ENCODE peak calls at places on chromosomes 12 and 14, in seven cellular contexts. P, N, A, Y, V, E and K are unnamed samples.

GRCh38 chr12:132545955-132546354 is 56.0 kb downstream of the FBRSL1 start:
- DNase-seq in P (no peak), N (no peak), A (no peak), Y (no peak), V (no peak), E (no peak), K (no peak)

GRCh38 chr14:104220225-104221070 is 82.1 kb downstream of the KIF26A start:
- DNase-seq in P (no peak), N (no peak), A (no peak), Y (no peak), V (no peak), E (no peak), K (no peak)

GRCh38 chr14:104135904-104136471 is 2.4 kb upstream of the KIF26A start:
- DNase-seq in P (no peak), N (no peak), A (peak; percentile 69), Y (no peak), V (peak; percentile 7), E (peak; percentile 17), K (no peak)

GRCh38 chr12:16297521-16297920 is 20.0 kb upstream of the SLC15A5 start:
- DNase-seq in P (no peak), N (no peak), A (no peak), Y (no peak), V (no peak), E (no peak), K (no peak)

GRCh38 chr12:131458048-131458374 is 252.9 kb upstream of the SFSWAP start:
- DNase-seq in P (no peak), N (no peak), A (no peak), Y (no peak), V (no peak), E (no peak), K (no peak)

GRCh38 chr14:104600141-104600643 is 4.4 kb downstream of the TMEM179 start:
- DNase-seq in P (no peak), N (no peak), A (no peak), Y (no peak), V (no peak), E (no peak), K (no peak)

GRCh38 chr12:47946413-47947107 is 16.8 kb upstream of the TMEM106C start:
- DNase-seq in P (no peak), N (no peak), A (no peak), Y (no peak), V (peak; percentile 20), E (no peak), K (no peak)

GRCh38 chr12:99495797-99496196 is 151.8 kb upstream of the GARIN6 start:
- DNase-seq in P (no peak), N (no peak), A (no peak), Y (no peak), V (no peak), E (no peak), K (no peak)

GRCh38 chr12:40325349-40325960 is 100.7 kb downstream of the LRRK2 start:
- DNase-seq in P (no peak), N (no peak), A (peak; percentile 57), Y (no peak), V (peak; percentile 18), E (no peak), K (peak; percentile 40)

GRCh38 chr12:122057769-122058168 is 20.8 kb upstream of the MLXIP start:
- DNase-seq in P (no peak), N (no peak), A (no peak), Y (no peak), V (no peak), E (no peak), K (no peak)
- H3K4me1 ChIP-seq in P (peaks cover 11% of the 10 kb centered on the region), N (no peaks in the 10 kb centered on the region), A (no peaks in the 10 kb centered on the region), Y (peaks cover 16% of the 10 kb centered on the region), V (peaks cover 4% of the 10 kb centered on the region), E (peaks cover 26% of the 10 kb centered on the region), K (peaks cover 19% of the 10 kb centered on the region)

DNA sequence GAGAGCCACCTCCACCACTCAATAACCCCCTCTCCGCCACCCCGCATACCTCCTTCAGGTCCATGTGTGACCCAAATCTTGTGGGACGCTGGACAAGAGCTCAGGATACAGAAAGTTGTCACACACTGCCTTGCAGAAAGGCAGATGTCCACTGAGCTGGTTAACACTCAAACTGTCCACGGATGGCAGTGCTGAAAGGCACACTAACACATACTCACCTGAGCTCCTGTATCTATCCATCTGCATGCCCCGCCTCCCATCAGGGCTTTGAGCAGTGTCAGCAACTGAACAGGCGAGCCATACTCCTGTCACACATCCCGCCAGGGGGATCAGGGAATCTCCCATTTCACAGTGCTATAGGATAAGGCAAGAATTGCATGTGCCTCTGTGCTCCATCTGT is 642.0 kb downstream of the GALC start:
- DNase-seq in P (no peak), N (no peak), A (peak; percentile 62), Y (no peak), V (no peak), E (no peak), K (peak; percentile 35)
- H3K9me3 ChIP-seq in P (no peaks in the 10 kb centered on the region), N (no peaks in the 10 kb centered on the region), A (peaks cover 23% of the 10 kb centered on the region), Y (no peaks in the 10 kb centered on the region), V (peaks cover 4% of the 10 kb centered on the region), E (peaks cover 16% of the 10 kb centered on the region), K (no peaks in the 10 kb centered on the region)

DNA sequence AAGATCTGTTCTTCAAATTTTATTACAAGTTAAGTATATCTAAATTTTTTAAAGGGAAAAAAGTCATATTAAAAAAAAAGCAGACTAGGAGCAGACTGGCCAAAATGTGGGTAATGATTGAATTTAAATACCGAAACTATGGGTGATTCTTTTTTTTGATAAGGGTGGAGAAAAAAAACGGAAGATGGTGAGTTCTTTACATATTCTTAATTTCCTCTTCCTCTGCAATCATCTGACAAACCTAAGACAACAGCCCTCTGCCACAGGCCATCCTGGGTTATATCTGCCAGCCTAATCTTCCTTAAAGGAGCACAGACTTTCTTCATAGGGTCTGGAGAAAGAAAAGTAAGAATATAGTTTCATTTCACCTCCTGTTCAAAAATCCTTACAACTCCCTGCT is 108.0 kb downstream of the PPP2R5E start:
- DNase-seq in P (no peak), N (no peak), A (no peak), Y (no peak), V (no peak), E (no peak), K (no peak)
- H3K4me1 ChIP-seq in P (peaks cover 45% of the 10 kb centered on the region), N (peaks cover 25% of the 10 kb centered on the region), A (no peaks in the 10 kb centered on the region), Y (peaks cover 27% of the 10 kb centered on the region), V (peaks cover 49% of the 10 kb centered on the region), E (peaks cover 89% of the 10 kb centered on the region), K (peaks cover 14% of the 10 kb centered on the region)

GRCh38 chr14:79820866-79821535 is 390.3 kb downstream of the DIO2 start:
- DNase-seq in P (no peak), N (no peak), A (no peak), Y (no peak), V (no peak), E (no peak), K (no peak)
- H3K9me3 ChIP-seq in P (no peaks in the 10 kb centered on the region), N (no peaks in the 10 kb centered on the region), A (no peaks in the 10 kb centered on the region), Y (no peaks in the 10 kb centered on the region), V (no peaks in the 10 kb centered on the region), E (no peaks in the 10 kb centered on the region), K (no peaks in the 10 kb centered on the region)

GRCh38 chr12:32891526-32891925 is 5.1 kb downstream of the PKP2 start:
- DNase-seq in P (no peak), N (no peak), A (no peak), Y (no peak), V (no peak), E (no peak), K (no peak)

GRCh38 chr12:32894566-32894965 is 2.0 kb downstream of the PKP2 start:
- DNase-seq in P (no peak), N (no peak), A (no peak), Y (no peak), V (no peak), E (no peak), K (no peak)

GRCh38 chr12:32893458-32893857 is 3.1 kb downstream of the PKP2 start:
- DNase-seq in P (no peak), N (no peak), A (no peak), Y (no peak), V (no peak), E (no peak), K (peak; percentile 68)

GRCh38 chr12:32891956-32892355 is 4.6 kb downstream of the PKP2 start:
- DNase-seq in P (no peak), N (no peak), A (peak; percentile 83), Y (no peak), V (no peak), E (no peak), K (peak; percentile 69)

DNA sequence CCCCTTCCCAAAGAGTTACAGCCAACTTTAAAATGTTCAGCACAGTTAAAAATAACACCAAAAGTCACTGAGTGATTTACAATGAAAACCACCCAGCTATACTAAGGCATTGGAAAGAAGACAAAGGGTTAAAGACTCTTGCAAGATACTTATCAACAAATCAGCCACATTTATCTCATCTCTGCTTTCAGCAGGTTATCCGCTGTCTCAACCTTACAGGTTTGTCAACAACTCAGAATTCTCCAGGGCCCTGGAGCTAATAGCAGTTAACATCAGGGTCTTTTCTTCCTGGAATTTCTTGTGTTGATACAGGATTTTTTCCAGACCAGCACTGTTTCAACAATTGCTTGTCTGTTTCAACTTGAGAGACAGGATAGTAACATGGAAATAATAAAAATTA is 3.6 kb downstream of the PKP2 start:
- DNase-seq in P (no peak), N (no peak), A (no peak), Y (no peak), V (no peak), E (no peak), K (peak; percentile 82)
- H3K4me1 ChIP-seq in P (peaks cover 29% of the 10 kb centered on the region), N (peaks cover 4% of the 10 kb centered on the region), A (peaks cover 4% of the 10 kb centered on the region), Y (no peaks in the 10 kb centered on the region), V (peaks cover 21% of the 10 kb centered on the region), E (peaks cover 33% of the 10 kb centered on the region), K (peaks cover 50% of the 10 kb centered on the region)